ENCODE peak calls at places on chromosome 1, in five cellular contexts. F is astrocyte, D is AG04450, P is neuronal stem cell, X is GM12878. Q is an unnamed sample.

GRCh38 chr1:110857964-110858948 is 14.7 kb upstream of the CD53 start:
- DNase-seq in D (no peak), P (no peak), F (no peak), X (no peak), Q (no peak)

GRCh38 chr1:79040424-79041089 is 34.0 kb upstream of the ADGRL4 start:
- DNase-seq in F (peak; percentile 3), P (no peak), D (no peak), X (peak; percentile 23), Q (no peak)

GRCh38 chr1:61981870-61982660 is 212.6 kb upstream of the L1TD1 start:
- DNase-seq in D (no peak), F (no peak), P (no peak), X (no peak), Q (no peak)

GRCh38 chr1:69738458-69738857 is 170.7 kb downstream of the LRRC7 start:
- DNase-seq in D (no peak), F (peak; percentile 6), P (no peak), X (no peak), Q (peak; percentile 46)

GRCh38 chr1:33047839-33048305 is 11.2 kb upstream of the AK2 start:
- DNase-seq in X (no peak), D (no peak), F (peak; percentile 39), P (no peak), Q (no peak)

GRCh38 chr1:170666661-170667060 is 2.7 kb downstream of the PRRX1 start:
- DNase-seq in X (no peak), D (no peak), F (no peak), P (no peak), Q (no peak)

GRCh38 chr1:39753132-39754025 is 14.7 kb downstream of the PPIE start:
- DNase-seq in P (no peak), F (no peak), X (no peak), D (no peak), Q (no peak)

GRCh38 chr1:145884675-145885074 is 991 bp downstream of the ANKRD35 start:
- DNase-seq in X (no peak), F (peak; percentile 20), P (no peak), D (no peak), Q (no peak)

GRCh38 chr1:69513621-69514020 is 54.1 kb upstream of the LRRC7 start:
- DNase-seq in D (no peak), P (no peak), X (no peak), F (peak; percentile 37), Q (peak; percentile 22)

GRCh38 chr1:113538225-113538624 is 147.9 kb downstream of the MAGI3 start:
- DNase-seq in D (no peak), F (peak; percentile 49), P (no peak), X (no peak), Q (no peak)

GRCh38 chr1:246875041-246876026 is 56.4 kb downstream of the AHCTF1 start:
- DNase-seq in F (peak; percentile 79), X (peak; percentile 23), D (peak; percentile 54), P (no peak), Q (peak; percentile 73)

GRCh38 chr1:181347495-181348390 is 135.6 kb upstream of the CACNA1E start:
- DNase-seq in P (no peak), X (no peak), D (no peak), F (no peak), Q (no peak)

GRCh38 chr1:58057820-58058219 is 488.7 kb downstream of the OMA1 start:
- DNase-seq in D (no peak), P (no peak), F (no peak), X (no peak), Q (no peak)

GRCh38 chr1:193185861-193186714 is at the start of gene B3GALT2:
- DNase-seq in F (peak; percentile 51), X (no peak), D (no peak), P (no peak), Q (peak; percentile 65)

GRCh38 chr1:28370220-28371010 is 875 bp downstream of the PHACTR4 start:
- DNase-seq in D (no peak), P (no peak), X (no peak), F (peak; percentile 42), Q (peak; percentile 67)

DNA sequence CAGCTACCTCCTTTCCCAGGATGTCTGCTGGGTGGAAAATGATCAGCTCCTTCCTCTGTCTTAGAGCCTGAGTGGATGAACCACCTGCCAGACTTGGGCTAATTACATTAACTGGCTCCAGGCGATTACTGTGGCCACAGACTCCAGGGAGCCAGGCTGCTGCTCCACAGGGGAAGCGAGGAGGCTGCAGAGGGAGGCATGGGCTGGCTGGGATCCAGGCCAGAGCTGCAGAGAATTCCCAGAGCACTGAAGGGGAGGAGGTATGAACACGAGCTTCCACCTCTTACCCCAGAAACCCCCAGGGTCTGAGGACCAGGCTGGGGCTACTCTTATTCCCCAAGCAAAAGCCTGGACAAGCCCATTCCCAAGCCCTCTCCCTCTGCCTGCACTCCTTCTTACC is 136.0 kb upstream of the KLHDC7A start:
- DNase-seq in P (no peak), D (no peak), X (no peak), F (no peak), Q (no peak)
- H3K27ac ChIP-seq in P (no peak overlapping the region), D (no peak overlapping the region), X (no peak overlapping the region), F (no peak overlapping the region), Q (no peak overlapping the region)

DNA sequence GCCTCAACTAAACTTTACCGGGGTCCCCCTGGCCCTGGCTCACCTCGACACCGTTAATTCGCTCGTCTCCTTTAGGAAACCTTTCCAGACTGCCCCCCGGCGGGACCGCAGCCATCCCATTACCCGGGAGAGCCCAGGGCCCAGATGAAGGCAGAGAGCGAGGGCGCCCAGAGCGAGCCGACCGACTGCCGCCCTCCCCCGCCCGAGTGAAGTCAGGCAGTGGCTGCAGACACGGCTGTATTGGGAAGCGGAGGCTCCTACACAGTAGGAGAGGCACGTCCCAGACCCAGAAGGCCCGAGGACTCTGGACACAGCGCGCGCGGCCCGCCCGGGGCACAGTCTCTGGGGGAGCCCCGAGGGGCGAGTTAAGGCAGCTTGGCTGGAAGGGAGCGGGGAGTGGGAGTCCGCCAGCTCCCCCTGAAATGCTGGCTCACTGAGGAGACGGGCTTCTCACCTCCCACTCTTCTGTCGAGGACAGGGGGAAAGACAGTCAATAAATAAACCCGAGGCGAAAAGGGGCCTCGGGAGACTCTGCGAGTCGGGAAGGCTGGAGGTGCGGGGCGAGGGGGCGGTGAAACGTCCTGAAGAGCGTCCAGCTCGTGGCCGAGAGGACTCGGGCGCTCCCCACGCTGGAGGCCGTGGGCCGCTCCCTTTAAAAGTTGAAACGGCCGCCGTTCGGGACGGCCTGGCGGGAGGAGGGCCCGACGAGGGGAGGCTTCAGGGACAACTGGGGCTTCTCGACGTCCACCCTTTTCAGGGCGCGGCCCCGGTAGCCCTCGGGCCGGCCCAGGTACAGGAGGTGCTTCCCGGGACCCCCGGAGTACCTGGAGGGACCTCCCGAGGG is 14.4 kb downstream of the SEMA6C start:
- DNase-seq in P (no peak), D (no peak), X (no peak), F (no peak), Q (peak; percentile 44)
- H3K9me3 ChIP-seq in P (no peaks in the 10 kb centered on the region), D (peaks cover 5% of the 10 kb centered on the region), X (no peaks in the 10 kb centered on the region), F (no peaks in the 10 kb centered on the region), Q (no peaks in the 10 kb centered on the region)

GRCh38 chr1:13730301-13730700 is 30.3 kb downstream of the PRDM2 start:
- DNase-seq in X (no peak), P (no peak), D (no peak), F (no peak), Q (no peak)

GRCh38 chr1:13732971-13733667 is 33.1 kb downstream of the PRDM2 start:
- DNase-seq in D (no peak), P (no peak), F (no peak), X (no peak), Q (no peak)

GRCh38 chr1:13733705-13734104 is 33.7 kb downstream of the PRDM2 start:
- DNase-seq in P (no peak), D (no peak), X (no peak), F (no peak), Q (no peak)

GRCh38 chr1:13730751-13731482 is 30.9 kb downstream of the PRDM2 start:
- DNase-seq in F (peak; percentile 68), D (no peak), P (no peak), X (peak; percentile 94), Q (no peak)

DNA sequence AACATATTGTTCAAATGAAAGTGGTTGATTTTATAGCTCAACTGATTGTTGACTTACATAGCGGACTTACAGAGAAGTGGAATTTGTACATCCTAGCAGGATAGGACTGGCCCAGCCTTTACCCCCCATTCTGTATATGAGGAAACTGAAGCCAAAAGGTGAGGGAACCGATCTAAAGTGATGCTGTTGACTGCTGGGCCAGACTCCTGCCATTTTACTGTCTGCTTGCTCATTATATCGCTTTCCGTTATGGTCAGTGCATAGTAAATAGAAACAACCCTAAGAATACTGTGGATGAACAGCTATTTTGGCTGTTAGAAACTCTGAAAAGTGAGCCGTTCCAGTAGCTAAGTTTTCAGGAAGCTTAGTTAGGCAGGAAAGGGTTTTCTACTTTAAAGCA is 31.9 kb downstream of the PRDM2 start:
- DNase-seq in F (no peak), D (no peak), X (no peak), P (no peak), Q (no peak)
- H3K27ac ChIP-seq in F (no peak overlapping the region), D (no peak overlapping the region), X (peak overlapping the region; percentile 98), P (no peak overlapping the region), Q (no peak overlapping the region)

GRCh38 chr1:118791094-118791691 is 196.9 kb downstream of the TBX15 start:
- DNase-seq in P (no peak), D (no peak), X (no peak), F (no peak), Q (no peak)
- H3K9me3 ChIP-seq in P (no peaks in the 10 kb centered on the region), D (peaks cover 4% of the 10 kb centered on the region), X (no peaks in the 10 kb centered on the region), F (no peaks in the 10 kb centered on the region), Q (peaks cover 28% of the 10 kb centered on the region)

DNA sequence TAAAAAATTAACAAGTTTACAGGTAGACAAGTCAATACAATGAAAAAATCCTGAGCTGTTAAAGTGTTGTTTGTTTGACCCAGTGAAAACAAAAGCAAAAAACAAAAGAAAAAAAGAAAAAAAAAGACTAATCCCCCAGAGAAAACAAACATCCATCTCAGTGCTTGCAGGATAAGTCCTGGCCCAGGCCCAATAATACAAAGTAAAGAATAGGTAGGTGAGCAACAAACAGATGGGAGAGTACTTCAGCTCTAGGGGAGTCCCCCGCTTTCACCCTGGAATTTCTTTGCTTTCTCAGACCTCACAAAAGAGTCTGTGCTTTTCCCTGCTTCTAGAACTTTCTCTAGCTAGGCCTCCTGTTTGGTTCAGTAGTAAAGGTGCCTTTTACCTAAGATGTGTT is 70.3 kb downstream of the ABCA4 start:
- DNase-seq in X (no peak), F (no peak), D (no peak), P (no peak), Q (no peak)
- H3K27ac ChIP-seq in X (no peak overlapping the region), F (peak overlapping the region; percentile 1), D (no peak overlapping the region), P (no peak overlapping the region), Q (no peak overlapping the region)

GRCh38 chr1:232737917-232738316 is 67.3 kb upstream of the MAP10 start:
- DNase-seq in P (no peak), D (no peak), X (no peak), F (no peak), Q (no peak)
- H3K9me3 ChIP-seq in P (peaks cover 3% of the 10 kb centered on the region), D (no peaks in the 10 kb centered on the region), X (no peaks in the 10 kb centered on the region), F (no peaks in the 10 kb centered on the region), Q (no peaks in the 10 kb centered on the region)